ENCODE peak calls at places on chromosomes 3 and 15, in four cellular contexts. E is RKO, Q is NCI-H748 treated with DMSO at 0.1 percent for 48 hours, K is kidney tubule cell. B is an unnamed sample.

GRCh38 chr3:12508316-12508715 is 24.0 kb downstream of the TSEN2 start:
- DNase-seq in E (peak; percentile 80), Q (no peak), K (peak; percentile 87), B (peak; percentile 94)

GRCh38 chr3:131957511-131957910 is 77.3 kb downstream of the CPNE4 start:
- DNase-seq in E (no peak), Q (no peak), K (no peak), B (no peak)

GRCh38 chr3:65930650-65931049 is 108.1 kb downstream of the MAGI1 start:
- DNase-seq in E (no peak), Q (no peak), K (no peak), B (no peak)

GRCh38 chr15:30953731-30954378 is 37.6 kb downstream of the MTMR10 start:
- DNase-seq in E (peak; percentile 87), Q (no peak), K (peak; percentile 94), B (peak; percentile 91)

GRCh38 chr15:101187820-101188516 is 63.9 kb downstream of the CHSY1 start:
- DNase-seq in E (no peak), Q (no peak), K (peak; percentile 72), B (no peak)

GRCh38 chr15:56996093-56996492 is 77.6 kb downstream of the TCF12 start:
- DNase-seq in E (no peak), Q (no peak), K (no peak), B (no peak)

GRCh38 chr15:66714543-66714981 is 12.5 kb downstream of the SMAD6 start:
- DNase-seq in E (no peak), Q (no peak), K (peak; percentile 71), B (peak; percentile 40)

GRCh38 chr15:99707481-99708270 is 25.6 kb downstream of the LYSMD4 start:
- DNase-seq in E (no peak), Q (no peak), K (peak; percentile 26), B (peak; percentile 63)

GRCh38 chr15:80404719-80405553 is 754 bp downstream of the ARNT2 start:
- DNase-seq in E (peak; percentile 74), Q (peak; percentile 1), K (peak; percentile 39), B (no peak)

GRCh38 chr15:90036806-90037509 is 35.8 kb downstream of the ZNF710 start:
- DNase-seq in E (no peak), Q (no peak), K (no peak), B (no peak)

GRCh38 chr15:62848631-62849050 is 193.9 kb upstream of the TPM1 start:
- DNase-seq in E (no peak), Q (no peak), K (peak; percentile 43), B (no peak)

GRCh38 chr15:89462198-89462912 is 34.0 kb downstream of the RHCG start:
- DNase-seq in E (peak; percentile 18), Q (no peak), K (no peak), B (no peak)

GRCh38 chr3:128426128-128426921 is 40.4 kb downstream of the DNAJB8 start:
- DNase-seq in E (peak; percentile 14), Q (no peak), K (peak; percentile 37), B (peak; percentile 27)

GRCh38 chr3:47024932-47025331 is 45.5 kb downstream of the NBEAL2 start:
- DNase-seq in E (no peak), Q (no peak), K (peak; percentile 22), B (peak; percentile 52)

GRCh38 chr3:163056874-163057497 is 1560.4 kb downstream of the OTOL1 start:
- DNase-seq in E (peak; percentile 41), Q (no peak), K (peak; percentile 26), B (peak; percentile 56)

GRCh38 chr3:60431599-60431958 is 819.7 kb downstream of the FHIT start:
- DNase-seq in E (peak; percentile 12), Q (no peak), K (no peak), B (peak; percentile 2)

GRCh38 chr15:40927497-40928346 is 1.4 kb upstream of the DLL4 start:
- DNase-seq in E (no peak), Q (peak; percentile 18), K (no peak), B (no peak)

GRCh38 chr3:171028025-171028778 is 1.7 kb upstream of the SLC2A2 start:
- DNase-seq in E (peak; percentile 5), Q (no peak), K (peak; percentile 90), B (peak; percentile 68)

B was measured in epithelial cell of esophagus.